ENCODE peak calls at places on chromosomes 13 and 19, in four cellular contexts. X is endothelial cell, I is psoas muscle, U is aorta. H is an unnamed sample.
A peak's percentile ranks its signal among the peaks of the same experiment; 100 is the strongest.

GRCh38 chr13:26457212-26457611 is 100.3 kb upstream of the WASF3 start:
- DNase-seq in X (no peak), U (no peak), I (no peak), H (no peak)

GRCh38 chr13:98315466-98315865 is 138.4 kb upstream of the RNF113B start:
- DNase-seq in X (peak; percentile 41), U (no peak), I (no peak), H (no peak)

GRCh38 chr13:99419591-99420243 is 81.6 kb upstream of the TM9SF2 start:
- DNase-seq in U (no peak), I (peak; percentile 4), X (no peak), H (no peak)

GRCh38 chr13:113400621-113401451 is 36.9 kb upstream of the GRTP1 start:
- DNase-seq in X (no peak), I (peak; percentile 89), U (no peak), H (no peak)

GRCh38 chr13:48873598-48873997 is 102.1 kb upstream of the FNDC3A start:
- DNase-seq in U (no peak), I (no peak), X (no peak), H (no peak)

GRCh38 chr13:32262165-32262564 is 53.0 kb downstream of the ZAR1L start:
- DNase-seq in I (no peak), U (no peak), X (no peak), H (no peak)

GRCh38 chr19:42150353-42150752 is 18.1 kb upstream of the POU2F2 start:
- DNase-seq in U (no peak), I (no peak), X (no peak), H (no peak)

GRCh38 chr19:30686911-30687566 is 314.9 kb downstream of the ZNF536 start:
- DNase-seq in X (no peak), I (no peak), U (no peak), H (no peak)

GRCh38 chr13:40585911-40586471 is 80.5 kb downstream of the FOXO1 start:
- DNase-seq in I (no peak), X (no peak), U (no peak), H (no peak)

GRCh38 chr13:112806761-112807652 is 117.2 kb downstream of the ATP11A start:
- DNase-seq in X (no peak), I (no peak), U (no peak), H (no peak)

GRCh38 chr19:58585442-58586130 is 12.5 kb upstream of the MZF1 start:
- DNase-seq in X (no peak), I (no peak), U (no peak), H (no peak)

GRCh38 chr19:34215666-34216038 is 38.7 kb upstream of the GARRE1 start:
- DNase-seq in I (no peak), X (no peak), U (no peak), H (no peak)

GRCh38 chr19:46131485-46132143 is 7.1 kb upstream of the IGFL3 start:
- DNase-seq in I (no peak), X (no peak), U (no peak), H (no peak)

GRCh38 chr13:90760639-90761038 is 586.8 kb upstream of the MIR17HG start:
- DNase-seq in X (no peak), I (no peak), U (no peak), H (no peak)

GRCh38 chr13:95323930-95324662 is 22.8 kb upstream of the ABCC4 start:
- DNase-seq in X (peak; percentile 26), I (no peak), U (no peak), H (no peak)

GRCh38 chr19:36060430-36060829 is 5.7 kb downstream of the WDR62 start:
- DNase-seq in U (no peak), I (peak; percentile 70), X (peak; percentile 65), H (no peak)

GRCh38 chr19:35336166-35336955 is 7.4 kb downstream of the CD22 start:
- DNase-seq in U (no peak), I (no peak), X (no peak), H (no peak)

GRCh38 chr13:90686438-90686837 is 661.0 kb upstream of the MIR17HG start:
- DNase-seq in U (no peak), I (no peak), X (no peak), H (no peak)

GRCh38 chr19:3821857-3822364 is 35.7 kb upstream of the MATK start:
- DNase-seq in I (peak; percentile 73), X (peak; percentile 92), U (peak; percentile 88), H (peak; percentile 64)

GRCh38 chr13:40682449-40683240 is 16.2 kb upstream of the FOXO1 start:
- DNase-seq in I (no peak), U (no peak), X (no peak), H (no peak)

GRCh38 chr19:5953680-5954213 is 24.2 kb downstream of the RANBP3 start:
- DNase-seq in X (no peak), I (no peak), U (no peak), H (no peak)

GRCh38 chr19:9941646-9942045 is 5.3 kb upstream of the OLFM2 start:
- DNase-seq in X (no peak), U (no peak), I (no peak), H (no peak)

GRCh38 chr19:40542197-40542859 is 34.3 kb upstream of the SHKBP1 start:
- DNase-seq in U (peak; percentile 84), X (no peak), I (peak; percentile 80), H (no peak)

GRCh38 chr19:38617283-38617763 is 430 bp downstream of the MAP4K1 start:
- DNase-seq in X (no peak), I (no peak), U (no peak), H (no peak)

GRCh38 chr13:20583803-20584293 is 16.9 kb downstream of the IFT88 start:
- DNase-seq in X (no peak), I (no peak), U (no peak), H (no peak)

H was measured in progenitor cell of endocrine pancreas.